ENCODE peak calls at places on chromosomes 4 and X, in eight cellular contexts. E is astrocyte, Y is endothelial cell of umbilical vein, F is trophoblast cell, C is lower lobe of right lung, J is endodermal cell, L is small intestine, U is fibroblast of lung. M is an unnamed sample.
A peak's percentile ranks its signal among the peaks of the same experiment; 100 is the strongest.

GRCh38 chrX:29090811-29091210 is 503.6 kb downstream of the IL1RAPL1 start:
- DNase-seq in E (peak; percentile 4), Y (peak; percentile 26), F (no peak), C (no peak), J (no peak), L (no peak), U (peak; percentile 19), M (peak; percentile 2)

GRCh38 chrX:3728454-3728853 is 15.0 kb upstream of the PRKX start:
- DNase-seq in E (peak; percentile 34), Y (no peak), F (peak; percentile 12), C (no peak), J (no peak), L (no peak), U (peak; percentile 37), M (no peak)

GRCh38 chrX:40100141-40100536 is 2.4 kb upstream of the BCOR start:
- DNase-seq in E (no peak), Y (no peak), F (no peak), C (peak; percentile 60), J (peak; percentile 72), L (no peak), U (no peak), M (no peak)

GRCh38 chrX:118347131-118347530 is 1.2 kb downstream of the WDR44 start:
- DNase-seq in E (peak; percentile 67), Y (peak; percentile 63), F (peak; percentile 30), C (no peak), J (no peak), L (peak; percentile 37), U (peak; percentile 76), M (peak; percentile 53)

GRCh38 chrX:96052078-96052477 is 632.6 kb upstream of the DIAPH2 start:
- DNase-seq in E (no peak), Y (no peak), F (peak; percentile 54), C (no peak), J (no peak), L (no peak), U (no peak), M (no peak)

GRCh38 chr4:139817657-139818452 is 152.2 kb downstream of the MGST2 start:
- DNase-seq in E (no peak), Y (no peak), F (no peak), C (no peak), J (no peak), L (no peak), U (no peak), M (peak; percentile 53)

GRCh38 chr4:186104895-186105720 is 604 bp downstream of the FAM149A start:
- DNase-seq in E (no peak), Y (no peak), F (peak; percentile 27), C (peak; percentile 56), J (peak; percentile 81), L (peak; percentile 15), U (no peak), M (no peak)

GRCh38 chrX:74510401-74510800 is 89.1 kb downstream of the SLC16A2 start:
- DNase-seq in E (no peak), Y (no peak), F (no peak), C (no peak), J (no peak), L (no peak), U (no peak), M (no peak)

GRCh38 chr4:14749910-14750309 is 252.4 kb upstream of the CPEB2 start:
- DNase-seq in E (peak; percentile 1), Y (no peak), F (no peak), C (peak; percentile 45), J (peak; percentile 55), L (peak; percentile 3), U (peak; percentile 5), M (peak; percentile 13)

GRCh38 chrX:119410027-119410819 is 11.1 kb downstream of the SLC25A43 start:
- DNase-seq in E (peak; percentile 90), Y (no peak), F (peak; percentile 75), C (peak; percentile 75), J (peak; percentile 55), L (peak; percentile 82), U (peak; percentile 95), M (peak; percentile 33)

GRCh38 chrX:53153581-53153980 is 59.6 kb downstream of the KANTR start:
- DNase-seq in E (no peak), Y (no peak), F (no peak), C (no peak), J (no peak), L (no peak), U (no peak), M (no peak)

GRCh38 chrX:53160297-53160983 is 64.6 kb downstream of the KDM5C start:
- DNase-seq in E (peak; percentile 5), Y (no peak), F (peak; percentile 50), C (no peak), J (no peak), L (peak; percentile 51), U (peak; percentile 3), M (peak; percentile 4)

GRCh38 chrX:53156207-53156596 is 62.3 kb downstream of the KANTR start:
- DNase-seq in E (no peak), Y (no peak), F (no peak), C (no peak), J (no peak), L (no peak), U (no peak), M (no peak)

GRCh38 chrX:53159184-53159583 is 65.2 kb downstream of the KANTR start:
- DNase-seq in E (no peak), Y (no peak), F (peak; percentile 26), C (no peak), J (peak; percentile 65), L (no peak), U (no peak), M (no peak)

DNA sequence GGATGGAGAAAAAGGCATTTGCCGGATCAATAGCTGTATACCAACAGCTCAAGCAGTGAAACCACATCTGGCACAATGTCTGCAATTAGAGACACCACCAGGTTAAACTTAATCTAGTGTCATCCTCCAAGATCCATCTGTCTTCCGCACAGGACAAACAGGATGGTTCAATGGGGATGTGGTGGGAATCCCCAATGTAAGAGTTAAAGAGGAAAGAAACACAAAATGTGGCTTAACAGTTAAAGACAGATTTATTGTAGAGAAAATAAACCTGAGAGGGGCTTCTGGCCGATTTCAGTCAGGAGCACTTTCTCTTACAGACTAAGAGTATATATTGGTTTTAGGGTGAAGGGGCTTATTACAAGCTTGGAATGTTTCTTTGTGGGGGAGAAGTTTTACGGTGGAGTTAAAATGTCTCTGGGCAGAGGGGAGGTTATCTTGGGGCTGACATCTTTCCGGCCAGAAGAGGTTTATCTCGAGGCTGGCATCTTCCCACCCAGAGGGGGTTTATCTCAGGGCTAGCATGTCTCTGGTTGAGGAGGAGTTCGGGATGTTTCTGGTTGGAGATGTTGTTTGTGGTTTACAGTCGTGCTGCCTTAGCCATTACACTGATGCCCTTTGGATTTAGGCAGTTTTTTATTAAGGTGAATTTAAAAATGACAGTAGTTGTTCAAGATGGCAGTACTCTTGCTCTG is 61.7 kb downstream of the KANTR start:
- DNase-seq in E (no peak), Y (no peak), F (no peak), C (no peak), J (no peak), L (no peak), U (no peak), M (no peak)
- H3K27ac ChIP-seq in E (no peak overlapping the region), Y (no peak overlapping the region), F (no peak overlapping the region), C (no peak overlapping the region), J (no peak overlapping the region), L (no peak overlapping the region), U (no peak overlapping the region), M (no peak overlapping the region)

GRCh38 chr4:148064451-148064850 is 332.6 kb downstream of the ARHGAP10 start:
- DNase-seq in E (no peak), Y (no peak), F (no peak), C (no peak), J (no peak), L (no peak), U (no peak), M (no peak)
- H3K4me1 ChIP-seq in E (no peaks in the 10 kb centered on the region), Y (no peaks in the 10 kb centered on the region), F (peaks cover 4% of the 10 kb centered on the region), C (peaks cover 18% of the 10 kb centered on the region), J (peaks cover 13% of the 10 kb centered on the region), L (peaks cover 6% of the 10 kb centered on the region), U (no peaks in the 10 kb centered on the region), M (peaks cover 17% of the 10 kb centered on the region)

GRCh38 chr4:183830438-183830985 is 74.6 kb upstream of the STOX2 start:
- DNase-seq in E (no peak), Y (peak; percentile 6), F (peak; percentile 92), C (no peak), J (no peak), L (no peak), U (no peak), M (peak; percentile 59)

GRCh38 chr4:183831689-183832088 is 73.4 kb upstream of the STOX2 start:
- DNase-seq in E (no peak), Y (no peak), F (no peak), C (no peak), J (no peak), L (no peak), U (no peak), M (no peak)

GRCh38 chr4:183834252-183834651 is 70.9 kb upstream of the STOX2 start:
- DNase-seq in E (no peak), Y (no peak), F (peak; percentile 20), C (no peak), J (no peak), L (no peak), U (no peak), M (peak; percentile 60)

GRCh38 chr4:183831026-183831446 is 74.1 kb upstream of the STOX2 start:
- DNase-seq in E (no peak), Y (peak; percentile 82), F (peak; percentile 4), C (no peak), J (no peak), L (no peak), U (no peak), M (no peak)

DNA sequence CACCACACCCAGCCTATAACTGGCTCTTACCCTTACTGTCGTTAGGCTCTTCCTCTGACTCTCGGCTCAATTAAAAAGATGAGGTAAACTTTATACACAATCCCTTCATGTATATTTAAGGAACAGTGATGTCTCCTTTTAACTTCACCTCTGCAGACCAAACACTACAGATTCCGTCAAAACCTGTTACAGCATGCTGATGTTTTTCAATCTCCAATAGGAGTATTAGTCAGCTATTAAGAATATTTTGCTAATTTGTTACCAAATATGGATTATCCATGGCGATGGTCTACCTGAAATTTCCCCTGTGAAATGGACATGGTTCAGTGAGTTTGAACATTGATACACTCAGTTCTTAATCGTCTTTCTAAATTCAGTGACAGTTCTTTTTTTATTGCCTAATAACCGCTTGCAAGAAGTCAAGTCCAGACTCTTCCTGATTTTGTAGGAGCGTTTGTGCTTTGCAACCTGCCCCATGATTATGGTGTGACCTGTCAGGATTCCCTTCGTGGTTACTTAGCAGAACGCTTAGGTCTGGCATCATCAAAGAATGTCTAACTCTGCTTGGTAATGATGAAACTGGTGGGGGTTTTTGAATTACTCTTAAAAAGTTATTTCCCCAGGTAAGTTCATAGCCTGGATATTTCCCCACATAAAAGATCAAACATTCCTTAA is 72.2 kb upstream of the STOX2 start:
- DNase-seq in E (no peak), Y (no peak), F (peak; percentile 84), C (no peak), J (no peak), L (no peak), U (no peak), M (peak; percentile 80)
- H3K27ac ChIP-seq in E (no peak overlapping the region), Y (no peak overlapping the region), F (no peak overlapping the region), C (no peak overlapping the region), J (no peak overlapping the region), L (no peak overlapping the region), U (no peak overlapping the region), M (no peak overlapping the region)

DNA sequence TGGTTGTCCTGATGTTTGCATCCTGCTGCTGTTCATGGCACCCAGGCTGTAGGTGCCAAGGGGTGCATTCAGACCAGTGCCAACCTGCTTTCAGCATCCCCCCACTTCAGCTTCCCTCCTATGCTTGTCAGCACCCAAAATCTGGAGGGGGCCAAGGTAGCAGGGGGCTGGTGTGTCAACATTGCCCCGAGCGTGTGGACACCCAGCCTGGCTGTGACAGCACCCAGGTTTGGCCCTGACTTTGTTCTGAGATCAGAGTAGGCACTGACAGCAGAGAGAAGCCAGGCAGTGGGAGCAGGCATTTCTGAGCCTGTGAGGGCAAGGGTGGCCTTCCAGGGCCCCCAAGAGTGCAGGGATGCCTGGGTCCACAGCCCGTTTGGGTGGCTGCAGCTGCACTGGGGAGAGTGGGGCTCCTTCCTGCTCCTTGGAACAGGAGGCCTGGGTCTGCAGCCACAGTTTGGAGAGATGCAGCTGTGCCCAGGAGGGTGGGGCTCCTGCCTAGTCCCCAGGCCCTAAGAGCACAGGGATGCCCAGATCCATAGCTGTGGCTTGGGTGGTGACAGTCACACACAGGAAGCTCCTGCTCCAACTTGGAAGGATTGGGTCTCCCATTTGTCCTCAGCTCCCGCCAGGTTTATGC is 12.2 kb upstream of the PPM1K start:
- DNase-seq in E (no peak), Y (no peak), F (no peak), C (no peak), J (no peak), L (no peak), U (no peak), M (no peak)
- H3K4me1 ChIP-seq in E (no peaks in the 10 kb centered on the region), Y (no peaks in the 10 kb centered on the region), F (no peaks in the 10 kb centered on the region), C (no peaks in the 10 kb centered on the region), J (no peaks in the 10 kb centered on the region), L (no peaks in the 10 kb centered on the region), U (no peaks in the 10 kb centered on the region), M (no peaks in the 10 kb centered on the region)